ENCODE peak calls at places on chromosomes 5 and 9, in four cellular contexts. O is heart left ventricle, E is neural crest cell, Z is GM23248. W is an unnamed sample.

GRCh38 chr5:158277276-158277675 is 418.3 kb upstream of the CLINT1 start:
- DNase-seq in O (no peak), E (no peak), Z (no peak), W (no peak)

GRCh38 chr9:117043159-117043558 is 356.1 kb downstream of the TRIM32 start:
- DNase-seq in O (no peak), E (no peak), Z (no peak), W (no peak)

GRCh38 chr5:151571270-151572173 is 19.6 kb downstream of the FAT2 start:
- DNase-seq in O (no peak), E (no peak), Z (no peak), W (no peak)

GRCh38 chr5:148740466-148740865 is 85.9 kb upstream of the ADRB2 start:
- DNase-seq in O (no peak), E (no peak), Z (no peak), W (no peak)

GRCh38 chr5:147081256-147081872 is 153.5 kb upstream of the STK32A start:
- DNase-seq in O (no peak), E (no peak), Z (no peak), W (no peak)

GRCh38 chr5:68730220-68731010 is 363.4 kb upstream of the SLC30A5 start:
- DNase-seq in O (peak), E (no peak), Z (peak), W (no peak)

GRCh38 chr5:132909702-132910101 is 36.2 kb downstream of the LEAP2 start:
- DNase-seq in O (no peak), E (no peak), Z (no peak), W (no peak)

GRCh38 chr9:120265791-120266190 is 314.2 kb downstream of the CDK5RAP2 start:
- DNase-seq in O (peak), E (no peak), Z (peak), W (no peak)

GRCh38 chr5:141825241-141825671 is 53.0 kb downstream of the PCDH1 start:
- DNase-seq in O (no peak), E (no peak), Z (no peak), W (no peak)

GRCh38 chr9:113454914-113455761 is 8.4 kb upstream of the RGS3 start:
- DNase-seq in O (peak), E (no peak), Z (peak), W (no peak)

GRCh38 chr9:13076616-13077015 is 202.9 kb downstream of the MPDZ start:
- DNase-seq in O (no peak), E (no peak), Z (no peak), W (no peak)

GRCh38 chr9:85514256-85514655 is 227.5 kb downstream of the AGTPBP1 start:
- DNase-seq in O (no peak), E (no peak), Z (peak), W (no peak)

GRCh38 chr9:136171009-136171800 is 33.7 kb downstream of the LHX3 start:
- DNase-seq in O (no peak), E (no peak), Z (no peak), W (no peak)

GRCh38 chr9:71681104-71681707 is 87.1 kb downstream of the CEMIP2 start:
- DNase-seq in O (no peak), E (no peak), Z (peak), W (no peak)

GRCh38 chr5:116532762-116533525 is 41.7 kb downstream of the SEMA6A start:
- DNase-seq in O (no peak), E (no peak), Z (no peak), W (no peak)

GRCh38 chr9:134869554-134870310 is 10.9 kb upstream of the FCN2 start:
- DNase-seq in O (no peak), E (no peak), Z (no peak), W (no peak)

W was measured in colonic mucosa.